ENCODE peak calls at places on chromosomes 11 and 22, in six cellular contexts. One of them, this sample, is unnamed.

GRCh38 chr22:39618996-39619530 is 48.5 kb downstream of the CACNA1I start:
- DNase-seq in RWPE2: no peak
- DNase-seq in lung: no peak
- DNase-seq in CD4-positive, alpha-beta memory T cell: no peak
- DNase-seq in HCT116: no peak
- DNase-seq in CD8-positive, alpha-beta T cell: no peak
- DNase-seq in this sample: no peak

GRCh38 chr11:120798854-120799253 is 225.0 kb upstream of the TBCEL start:
- DNase-seq in RWPE2: no peak
- DNase-seq in lung: no peak
- DNase-seq in CD4-positive, alpha-beta memory T cell: no peak
- DNase-seq in HCT116: no peak
- DNase-seq in CD8-positive, alpha-beta T cell: no peak
- DNase-seq in this sample: no peak

GRCh38 chr11:115873813-115874212 is 369.6 kb upstream of the CADM1 start:
- DNase-seq in RWPE2: no peak
- DNase-seq in lung: no peak
- DNase-seq in CD4-positive, alpha-beta memory T cell: no peak
- DNase-seq in HCT116: no peak
- DNase-seq in CD8-positive, alpha-beta T cell: no peak
- DNase-seq in this sample: no peak

GRCh38 chr11:64275031-64275800 is 9.2 kb downstream of the BAD start:
- DNase-seq in RWPE2: no peak
- DNase-seq in lung: no peak
- DNase-seq in CD4-positive, alpha-beta memory T cell: no peak
- DNase-seq in HCT116: no peak
- DNase-seq in CD8-positive, alpha-beta T cell: no peak
- DNase-seq in this sample: no peak

GRCh38 chr22:46537946-46538815 is 761 bp upstream of the CELSR1 start:
- DNase-seq in RWPE2: no peak
- DNase-seq in lung: no peak
- DNase-seq in CD4-positive, alpha-beta memory T cell: no peak
- DNase-seq in HCT116: no peak
- DNase-seq in CD8-positive, alpha-beta T cell: no peak
- DNase-seq in this sample: peak; percentile 69

GRCh38 chr22:42646569-42647525 is 2.3 kb downstream of the CYB5R3 start:
- DNase-seq in RWPE2: no peak
- DNase-seq in lung: no peak
- DNase-seq in CD4-positive, alpha-beta memory T cell: no peak
- DNase-seq in HCT116: no peak
- DNase-seq in CD8-positive, alpha-beta T cell: no peak
- DNase-seq in this sample: no peak

GRCh38 chr11:122159173-122159701 is 43.2 kb upstream of the BLID start:
- DNase-seq in RWPE2: no peak
- DNase-seq in lung: no peak
- DNase-seq in CD4-positive, alpha-beta memory T cell: no peak
- DNase-seq in HCT116: no peak
- DNase-seq in CD8-positive, alpha-beta T cell: no peak
- DNase-seq in this sample: no peak

GRCh38 chr11:127385071-127385470 is 384.5 kb upstream of the KIRREL3 start:
- DNase-seq in RWPE2: no peak
- DNase-seq in lung: no peak
- DNase-seq in CD4-positive, alpha-beta memory T cell: no peak
- DNase-seq in HCT116: no peak
- DNase-seq in CD8-positive, alpha-beta T cell: no peak
- DNase-seq in this sample: no peak

GRCh38 chr22:22883090-22883727 is 4.4 kb upstream of the IGLL5 start:
- DNase-seq in RWPE2: no peak
- DNase-seq in lung: no peak
- DNase-seq in CD4-positive, alpha-beta memory T cell: no peak
- DNase-seq in HCT116: no peak
- DNase-seq in CD8-positive, alpha-beta T cell: no peak
- DNase-seq in this sample: no peak

GRCh38 chr11:101126551-101127347 is 2.9 kb downstream of the PGR start:
- DNase-seq in RWPE2: no peak
- DNase-seq in lung: no peak
- DNase-seq in CD4-positive, alpha-beta memory T cell: no peak
- DNase-seq in HCT116: no peak
- DNase-seq in CD8-positive, alpha-beta T cell: no peak
- DNase-seq in this sample: peak; percentile 2

GRCh38 chr11:91926967-91927366 is 297.7 kb upstream of the FAT3 start:
- DNase-seq in RWPE2: no peak
- DNase-seq in lung: no peak
- DNase-seq in CD4-positive, alpha-beta memory T cell: no peak
- DNase-seq in HCT116: no peak
- DNase-seq in CD8-positive, alpha-beta T cell: no peak
- DNase-seq in this sample: no peak

GRCh38 chr22:32987081-32987631 is 71.0 kb downstream of the SYN3 start:
- DNase-seq in RWPE2: no peak
- DNase-seq in lung: no peak
- DNase-seq in CD4-positive, alpha-beta memory T cell: no peak
- DNase-seq in HCT116: no peak
- DNase-seq in CD8-positive, alpha-beta T cell: no peak
- DNase-seq in this sample: peak; percentile 50

DNA sequence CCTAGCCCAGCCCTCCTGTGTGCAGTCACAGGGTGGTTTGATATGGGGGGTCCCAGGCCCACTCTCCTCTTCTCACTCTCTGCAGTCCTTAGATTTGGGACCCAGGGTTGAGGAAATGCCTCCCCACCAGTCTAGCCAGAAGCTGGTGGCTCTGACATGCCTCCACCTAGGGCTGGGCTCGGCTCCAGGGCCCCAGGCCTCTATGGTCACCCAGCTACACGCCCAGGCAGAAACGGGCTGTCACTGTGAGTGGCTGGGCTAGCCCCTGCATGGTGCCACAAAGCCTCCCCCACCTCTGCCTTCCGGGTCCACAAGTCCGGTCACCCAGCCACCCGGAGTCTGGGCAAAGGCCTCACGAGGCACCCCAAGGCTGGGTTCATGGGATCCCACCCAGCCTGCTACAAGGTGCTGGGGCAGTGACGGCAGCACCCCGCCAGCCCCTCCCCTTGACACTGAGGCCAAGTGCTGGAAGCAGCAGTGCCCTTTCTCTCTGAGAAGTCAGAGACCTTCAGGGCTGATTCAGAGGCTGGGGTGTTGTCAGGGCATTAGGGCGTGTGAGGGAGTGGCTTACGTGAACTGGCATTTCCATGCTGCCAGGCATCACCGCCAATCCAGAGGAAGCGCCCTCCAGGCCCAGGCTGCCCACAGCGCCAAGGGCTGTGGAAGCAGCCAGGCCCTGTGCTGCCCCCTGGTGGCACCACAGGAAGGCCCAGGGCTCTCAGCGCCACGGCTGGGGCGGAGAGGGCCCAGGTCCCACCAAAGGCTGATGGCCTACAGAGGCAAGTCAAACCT is 638 bp upstream of the PITPNM1 start:
- DNase-seq in RWPE2: peak; percentile 98
- DNase-seq in lung: peak; percentile 94
- DNase-seq in CD4-positive, alpha-beta memory T cell: peak; percentile 90
- DNase-seq in HCT116: peak; percentile 93
- DNase-seq in CD8-positive, alpha-beta T cell: peak; percentile 83
- DNase-seq in this sample: peak; percentile 81
- H3K4me1 ChIP-seq in RWPE2: peaks cover 10% of the 10 kb centered on the region
- H3K4me1 ChIP-seq in lung: no peaks in the 10 kb centered on the region
- H3K4me1 ChIP-seq in CD4-positive, alpha-beta memory T cell: peaks cover 52% of the 10 kb centered on the region
- H3K4me1 ChIP-seq in HCT116: peaks cover 31% of the 10 kb centered on the region
- H3K4me1 ChIP-seq in CD8-positive, alpha-beta T cell: peaks cover 45% of the 10 kb centered on the region
- H3K4me1 ChIP-seq in this sample: peaks cover 9% of the 10 kb centered on the region

GRCh38 chr11:9754041-9754471 is 90.2 kb downstream of the SWAP70 start:
- DNase-seq in RWPE2: no peak
- DNase-seq in lung: no peak
- DNase-seq in CD4-positive, alpha-beta memory T cell: no peak
- DNase-seq in HCT116: no peak
- DNase-seq in CD8-positive, alpha-beta T cell: no peak
- DNase-seq in this sample: no peak
- H3K4me1 ChIP-seq in RWPE2: peaks cover 37% of the 10 kb centered on the region
- H3K4me1 ChIP-seq in lung: no peaks in the 10 kb centered on the region
- H3K4me1 ChIP-seq in CD4-positive, alpha-beta memory T cell: peaks cover 7% of the 10 kb centered on the region
- H3K4me1 ChIP-seq in HCT116: peaks cover 6% of the 10 kb centered on the region
- H3K4me1 ChIP-seq in CD8-positive, alpha-beta T cell: peaks cover 11% of the 10 kb centered on the region
- H3K4me1 ChIP-seq in this sample: peaks cover 10% of the 10 kb centered on the region

GRCh38 chr11:117191680-117192400 is 7.3 kb upstream of the TAGLN start:
- DNase-seq in RWPE2: peak; percentile 54
- DNase-seq in lung: no peak
- DNase-seq in CD4-positive, alpha-beta memory T cell: no peak
- DNase-seq in HCT116: no peak
- DNase-seq in CD8-positive, alpha-beta T cell: no peak
- DNase-seq in this sample: no peak

GRCh38 chr11:117192401-117192875 is 6.7 kb upstream of the TAGLN start:
- DNase-seq in RWPE2: peak; percentile 43
- DNase-seq in lung: no peak
- DNase-seq in CD4-positive, alpha-beta memory T cell: no peak
- DNase-seq in HCT116: no peak
- DNase-seq in CD8-positive, alpha-beta T cell: no peak
- DNase-seq in this sample: no peak

GRCh38 chr11:117194267-117194666 is 4.9 kb upstream of the TAGLN start:
- DNase-seq in RWPE2: no peak
- DNase-seq in lung: no peak
- DNase-seq in CD4-positive, alpha-beta memory T cell: no peak
- DNase-seq in HCT116: no peak
- DNase-seq in CD8-positive, alpha-beta T cell: no peak
- DNase-seq in this sample: no peak

GRCh38 chr11:117195208-117195607 is 4.0 kb upstream of the TAGLN start:
- DNase-seq in RWPE2: no peak
- DNase-seq in lung: no peak
- DNase-seq in CD4-positive, alpha-beta memory T cell: no peak
- DNase-seq in HCT116: no peak
- DNase-seq in CD8-positive, alpha-beta T cell: no peak
- DNase-seq in this sample: no peak

GRCh38 chr11:117193130-117194020 is 5.8 kb upstream of the TAGLN start:
- DNase-seq in RWPE2: peak; percentile 14
- DNase-seq in lung: no peak
- DNase-seq in CD4-positive, alpha-beta memory T cell: no peak
- DNase-seq in HCT116: no peak
- DNase-seq in CD8-positive, alpha-beta T cell: no peak
- DNase-seq in this sample: no peak
- H3K4me1 ChIP-seq in RWPE2: no peaks in the 10 kb centered on the region
- H3K4me1 ChIP-seq in lung: no peaks in the 10 kb centered on the region
- H3K4me1 ChIP-seq in CD4-positive, alpha-beta memory T cell: no peaks in the 10 kb centered on the region
- H3K4me1 ChIP-seq in HCT116: peaks cover 2% of the 10 kb centered on the region
- H3K4me1 ChIP-seq in CD8-positive, alpha-beta T cell: no peaks in the 10 kb centered on the region
- H3K4me1 ChIP-seq in this sample: peaks cover 6% of the 10 kb centered on the region

GRCh38 chr22:20509344-20510047 is 2.1 kb downstream of the MED15 start:
- DNase-seq in RWPE2: peak; percentile 88
- DNase-seq in lung: peak; percentile 84
- DNase-seq in CD4-positive, alpha-beta memory T cell: peak; percentile 57
- DNase-seq in HCT116: no peak
- DNase-seq in CD8-positive, alpha-beta T cell: peak; percentile 32
- DNase-seq in this sample: no peak

GRCh38 chr22:20510811-20511577 is 3.6 kb downstream of the MED15 start:
- DNase-seq in RWPE2: no peak
- DNase-seq in lung: no peak
- DNase-seq in CD4-positive, alpha-beta memory T cell: no peak
- DNase-seq in HCT116: no peak
- DNase-seq in CD8-positive, alpha-beta T cell: no peak
- DNase-seq in this sample: no peak

GRCh38 chr22:20514658-20515406 is 7.4 kb downstream of the MED15 start:
- DNase-seq in RWPE2: peak; percentile 74
- DNase-seq in lung: no peak
- DNase-seq in CD4-positive, alpha-beta memory T cell: no peak
- DNase-seq in HCT116: no peak
- DNase-seq in CD8-positive, alpha-beta T cell: no peak
- DNase-seq in this sample: no peak

GRCh38 chr22:20508815-20509271 is 1.4 kb downstream of the MED15 start:
- DNase-seq in RWPE2: no peak
- DNase-seq in lung: no peak
- DNase-seq in CD4-positive, alpha-beta memory T cell: no peak
- DNase-seq in HCT116: no peak
- DNase-seq in CD8-positive, alpha-beta T cell: no peak
- DNase-seq in this sample: no peak

DNA sequence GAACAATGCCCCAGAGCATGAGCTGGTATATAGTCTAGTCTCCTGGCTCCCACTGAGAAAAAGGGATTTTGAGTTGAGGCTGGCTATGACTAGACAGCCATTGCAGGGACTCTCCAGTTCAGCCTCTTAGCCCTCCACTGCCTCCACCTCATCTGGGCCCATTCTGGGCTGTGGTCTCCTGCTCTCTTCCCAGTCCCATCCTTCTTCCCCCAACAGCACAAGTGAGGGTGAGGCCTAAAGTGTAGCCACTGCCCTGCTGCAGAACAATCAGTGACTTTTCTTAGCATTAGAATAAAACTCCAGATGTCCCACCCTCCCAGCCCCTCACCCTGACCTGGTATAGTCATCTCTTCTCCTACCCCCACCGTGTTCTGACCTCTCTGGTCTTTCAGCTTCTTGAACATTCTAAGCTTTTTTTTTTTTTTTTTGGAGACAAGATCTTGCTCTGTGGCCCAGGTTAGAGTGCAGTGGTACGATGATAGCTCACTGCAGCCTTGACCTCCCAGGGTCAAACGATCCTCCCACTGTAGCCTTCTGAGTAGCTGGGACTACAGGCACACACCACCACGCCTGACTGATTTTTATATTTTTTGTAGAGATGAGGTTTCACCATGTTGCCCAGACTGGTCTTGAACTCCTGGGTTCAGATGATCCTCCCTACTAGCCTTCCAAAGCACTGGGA is 4.3 kb downstream of the MED15 start:
- DNase-seq in RWPE2: no peak
- DNase-seq in lung: no peak
- DNase-seq in CD4-positive, alpha-beta memory T cell: no peak
- DNase-seq in HCT116: no peak
- DNase-seq in CD8-positive, alpha-beta T cell: no peak
- DNase-seq in this sample: no peak
- H3K4me1 ChIP-seq in RWPE2: peaks cover 42% of the 10 kb centered on the region
- H3K4me1 ChIP-seq in lung: peaks cover 23% of the 10 kb centered on the region
- H3K4me1 ChIP-seq in CD4-positive, alpha-beta memory T cell: peaks cover 73% of the 10 kb centered on the region
- H3K4me1 ChIP-seq in HCT116: peaks cover 24% of the 10 kb centered on the region
- H3K4me1 ChIP-seq in CD8-positive, alpha-beta T cell: peaks cover 56% of the 10 kb centered on the region
- H3K4me1 ChIP-seq in this sample: peaks cover 5% of the 10 kb centered on the region

GRCh38 chr11:44564198-44564597 is 1.3 kb upstream of the CD82 start:
- DNase-seq in RWPE2: peak; percentile 19
- DNase-seq in lung: no peak
- DNase-seq in CD4-positive, alpha-beta memory T cell: no peak
- DNase-seq in HCT116: no peak
- DNase-seq in CD8-positive, alpha-beta T cell: no peak
- DNase-seq in this sample: no peak
- H3K4me1 ChIP-seq in RWPE2: peaks cover 46% of the 10 kb centered on the region
- H3K4me1 ChIP-seq in lung: peaks cover 11% of the 10 kb centered on the region
- H3K4me1 ChIP-seq in CD4-positive, alpha-beta memory T cell: peaks cover 47% of the 10 kb centered on the region
- H3K4me1 ChIP-seq in HCT116: peaks cover 21% of the 10 kb centered on the region
- H3K4me1 ChIP-seq in CD8-positive, alpha-beta T cell: peaks cover 46% of the 10 kb centered on the region
- H3K4me1 ChIP-seq in this sample: peaks cover 8% of the 10 kb centered on the region

GRCh38 chr11:44564653-44565007 is 833 bp upstream of the CD82 start:
- DNase-seq in RWPE2: peak; percentile 97
- DNase-seq in lung: peak; percentile 75
- DNase-seq in CD4-positive, alpha-beta memory T cell: no peak
- DNase-seq in HCT116: no peak
- DNase-seq in CD8-positive, alpha-beta T cell: no peak
- DNase-seq in this sample: no peak

GRCh38 chr11:44565746-44566558 is 489 bp downstream of the CD82 start:
- DNase-seq in RWPE2: no peak
- DNase-seq in lung: no peak
- DNase-seq in CD4-positive, alpha-beta memory T cell: no peak
- DNase-seq in HCT116: no peak
- DNase-seq in CD8-positive, alpha-beta T cell: no peak
- DNase-seq in this sample: no peak

GRCh38 chr11:44563716-44564115 is 1.7 kb upstream of the CD82 start:
- DNase-seq in RWPE2: no peak
- DNase-seq in lung: no peak
- DNase-seq in CD4-positive, alpha-beta memory T cell: no peak
- DNase-seq in HCT116: no peak
- DNase-seq in CD8-positive, alpha-beta T cell: no peak
- DNase-seq in this sample: no peak

GRCh38 chr11:44566559-44566949 is 1.1 kb downstream of the CD82 start:
- DNase-seq in RWPE2: no peak
- DNase-seq in lung: no peak
- DNase-seq in CD4-positive, alpha-beta memory T cell: no peak
- DNase-seq in HCT116: no peak
- DNase-seq in CD8-positive, alpha-beta T cell: no peak
- DNase-seq in this sample: no peak

GRCh38 chr11:44565008-44565745 is at the start of gene CD82:
- DNase-seq in RWPE2: peak; percentile 100
- DNase-seq in lung: peak; percentile 100
- DNase-seq in CD4-positive, alpha-beta memory T cell: peak; percentile 93
- DNase-seq in HCT116: peak; percentile 92
- DNase-seq in CD8-positive, alpha-beta T cell: peak; percentile 93
- DNase-seq in this sample: peak; percentile 97
- H3K4me1 ChIP-seq in RWPE2: peaks cover 48% of the 10 kb centered on the region
- H3K4me1 ChIP-seq in lung: peaks cover 16% of the 10 kb centered on the region
- H3K4me1 ChIP-seq in CD4-positive, alpha-beta memory T cell: peaks cover 47% of the 10 kb centered on the region
- H3K4me1 ChIP-seq in HCT116: peaks cover 21% of the 10 kb centered on the region
- H3K4me1 ChIP-seq in CD8-positive, alpha-beta T cell: peaks cover 47% of the 10 kb centered on the region
- H3K4me1 ChIP-seq in this sample: peaks cover 8% of the 10 kb centered on the region

This sample was measured in H1.